ENCODE peak calls at places on chromosomes 2 and 18, in eight cellular contexts. One of them, this sample, is unnamed.

GRCh38 chr2:98487806-98488189 is 43.1 kb downstream of the INPP4A start:
- DNase-seq in A549: peak
- DNase-seq in AG04449: no peak
- DNase-seq in ovary: no peak
- DNase-seq in heart right ventricle: no peak
- DNase-seq in H9: peak
- DNase-seq in epithelial cell of esophagus: peak
- DNase-seq in body of pancreas: peak
- DNase-seq in this sample: no peak

GRCh38 chr2:241540766-241541561 is 17.6 kb upstream of the BOK start:
- DNase-seq in A549: peak
- DNase-seq in AG04449: no peak
- DNase-seq in ovary: peak
- DNase-seq in heart right ventricle: no peak
- DNase-seq in H9: peak
- DNase-seq in epithelial cell of esophagus: peak
- DNase-seq in body of pancreas: peak
- DNase-seq in this sample: no peak

GRCh38 chr2:105598404-105598803 is 146.3 kb upstream of the NCK2 start:
- DNase-seq in A549: no peak
- DNase-seq in AG04449: no peak
- DNase-seq in ovary: no peak
- DNase-seq in heart right ventricle: no peak
- DNase-seq in H9: no peak
- DNase-seq in epithelial cell of esophagus: no peak
- DNase-seq in body of pancreas: no peak
- DNase-seq in this sample: no peak

GRCh38 chr2:105296017-105296611 is 33.4 kb downstream of the TGFBRAP1 start:
- DNase-seq in A549: no peak
- DNase-seq in AG04449: no peak
- DNase-seq in ovary: no peak
- DNase-seq in heart right ventricle: no peak
- DNase-seq in H9: no peak
- DNase-seq in epithelial cell of esophagus: no peak
- DNase-seq in body of pancreas: peak
- DNase-seq in this sample: no peak

GRCh38 chr18:36692331-36692730 is 136.5 kb downstream of the TPGS2 start:
- DNase-seq in A549: no peak
- DNase-seq in AG04449: peak
- DNase-seq in ovary: no peak
- DNase-seq in heart right ventricle: no peak
- DNase-seq in H9: no peak
- DNase-seq in epithelial cell of esophagus: no peak
- DNase-seq in body of pancreas: no peak
- DNase-seq in this sample: no peak

GRCh38 chr2:44392338-44392943 is 30.7 kb downstream of the CAMKMT start:
- DNase-seq in A549: peak
- DNase-seq in AG04449: no peak
- DNase-seq in ovary: no peak
- DNase-seq in heart right ventricle: peak
- DNase-seq in H9: no peak
- DNase-seq in epithelial cell of esophagus: peak
- DNase-seq in body of pancreas: peak
- DNase-seq in this sample: peak

GRCh38 chr2:198913394-198914152 is 544.2 kb downstream of the SATB2 start:
- DNase-seq in A549: no peak
- DNase-seq in AG04449: peak
- DNase-seq in ovary: no peak
- DNase-seq in heart right ventricle: no peak
- DNase-seq in H9: no peak
- DNase-seq in epithelial cell of esophagus: peak
- DNase-seq in body of pancreas: no peak
- DNase-seq in this sample: no peak

GRCh38 chr2:130370490-130370889 is 14.6 kb downstream of the PTPN18 start:
- DNase-seq in A549: no peak
- DNase-seq in AG04449: no peak
- DNase-seq in ovary: no peak
- DNase-seq in heart right ventricle: no peak
- DNase-seq in H9: no peak
- DNase-seq in epithelial cell of esophagus: no peak
- DNase-seq in body of pancreas: no peak
- DNase-seq in this sample: no peak

GRCh38 chr2:2575870-2576386 is 244.9 kb upstream of the MYT1L start:
- DNase-seq in A549: no peak
- DNase-seq in AG04449: no peak
- DNase-seq in ovary: no peak
- DNase-seq in heart right ventricle: no peak
- DNase-seq in H9: no peak
- DNase-seq in epithelial cell of esophagus: no peak
- DNase-seq in body of pancreas: no peak
- DNase-seq in this sample: peak

GRCh38 chr2:235433860-235434259 is 60.0 kb upstream of the AGAP1 start:
- DNase-seq in A549: no peak
- DNase-seq in AG04449: no peak
- DNase-seq in ovary: peak
- DNase-seq in heart right ventricle: peak
- DNase-seq in H9: no peak
- DNase-seq in epithelial cell of esophagus: no peak
- DNase-seq in body of pancreas: peak
- DNase-seq in this sample: no peak

GRCh38 chr2:222989431-222989830 is 62.6 kb upstream of the KCNE4 start:
- DNase-seq in A549: no peak
- DNase-seq in AG04449: no peak
- DNase-seq in ovary: no peak
- DNase-seq in heart right ventricle: no peak
- DNase-seq in H9: no peak
- DNase-seq in epithelial cell of esophagus: no peak
- DNase-seq in body of pancreas: no peak
- DNase-seq in this sample: peak

GRCh38 chr2:238789317-238789806 is 58.5 kb upstream of the TWIST2 start:
- DNase-seq in A549: no peak
- DNase-seq in AG04449: no peak
- DNase-seq in ovary: no peak
- DNase-seq in heart right ventricle: no peak
- DNase-seq in H9: no peak
- DNase-seq in epithelial cell of esophagus: no peak
- DNase-seq in body of pancreas: no peak
- DNase-seq in this sample: no peak

GRCh38 chr2:2849464-2850217 is 518.6 kb upstream of the MYT1L start:
- DNase-seq in A549: no peak
- DNase-seq in AG04449: no peak
- DNase-seq in ovary: no peak
- DNase-seq in heart right ventricle: no peak
- DNase-seq in H9: no peak
- DNase-seq in epithelial cell of esophagus: no peak
- DNase-seq in body of pancreas: no peak
- DNase-seq in this sample: no peak

GRCh38 chr2:182591774-182592173 is 124.3 kb upstream of the DNAJC10 start:
- DNase-seq in A549: no peak
- DNase-seq in AG04449: no peak
- DNase-seq in ovary: no peak
- DNase-seq in heart right ventricle: no peak
- DNase-seq in H9: no peak
- DNase-seq in epithelial cell of esophagus: no peak
- DNase-seq in body of pancreas: no peak
- DNase-seq in this sample: no peak

GRCh38 chr2:111209045-111209514 is 88.4 kb downstream of the BCL2L11 start:
- DNase-seq in A549: no peak
- DNase-seq in AG04449: peak
- DNase-seq in ovary: no peak
- DNase-seq in heart right ventricle: no peak
- DNase-seq in H9: no peak
- DNase-seq in epithelial cell of esophagus: peak
- DNase-seq in body of pancreas: no peak
- DNase-seq in this sample: no peak

GRCh38 chr2:8602809-8603208 is 79.0 kb upstream of the ID2 start:
- DNase-seq in A549: no peak
- DNase-seq in AG04449: no peak
- DNase-seq in ovary: no peak
- DNase-seq in heart right ventricle: no peak
- DNase-seq in H9: no peak
- DNase-seq in epithelial cell of esophagus: peak
- DNase-seq in body of pancreas: no peak
- DNase-seq in this sample: no peak

GRCh38 chr2:221563601-221564000 is 8.5 kb downstream of the EPHA4 start:
- DNase-seq in A549: no peak
- DNase-seq in AG04449: no peak
- DNase-seq in ovary: no peak
- DNase-seq in heart right ventricle: no peak
- DNase-seq in H9: no peak
- DNase-seq in epithelial cell of esophagus: no peak
- DNase-seq in body of pancreas: no peak
- DNase-seq in this sample: no peak

GRCh38 chr18:23141022-23141999 is 6.0 kb downstream of the CABLES1 start:
- DNase-seq in A549: no peak
- DNase-seq in AG04449: no peak
- DNase-seq in ovary: peak
- DNase-seq in heart right ventricle: no peak
- DNase-seq in H9: no peak
- DNase-seq in epithelial cell of esophagus: no peak
- DNase-seq in body of pancreas: peak
- DNase-seq in this sample: no peak

GRCh38 chr18:25561923-25562322 is 210.0 kb upstream of the ZNF521 start:
- DNase-seq in A549: peak
- DNase-seq in AG04449: no peak
- DNase-seq in ovary: no peak
- DNase-seq in heart right ventricle: no peak
- DNase-seq in H9: no peak
- DNase-seq in epithelial cell of esophagus: no peak
- DNase-seq in body of pancreas: no peak
- DNase-seq in this sample: no peak

GRCh38 chr18:72261562-72261961 is 282.6 kb downstream of the CBLN2 start:
- DNase-seq in A549: no peak
- DNase-seq in AG04449: no peak
- DNase-seq in ovary: no peak
- DNase-seq in heart right ventricle: no peak
- DNase-seq in H9: no peak
- DNase-seq in epithelial cell of esophagus: no peak
- DNase-seq in body of pancreas: no peak
- DNase-seq in this sample: no peak

GRCh38 chr2:3319134-3319533 is 58.5 kb downstream of the EIPR1 start:
- DNase-seq in A549: no peak
- DNase-seq in AG04449: no peak
- DNase-seq in ovary: no peak
- DNase-seq in heart right ventricle: no peak
- DNase-seq in H9: no peak
- DNase-seq in epithelial cell of esophagus: no peak
- DNase-seq in body of pancreas: no peak
- DNase-seq in this sample: no peak

GRCh38 chr2:25309402-25309801 is 32.3 kb downstream of the DNMT3A start:
- DNase-seq in A549: peak
- DNase-seq in AG04449: no peak
- DNase-seq in ovary: no peak
- DNase-seq in heart right ventricle: peak
- DNase-seq in H9: peak
- DNase-seq in epithelial cell of esophagus: peak
- DNase-seq in body of pancreas: peak
- DNase-seq in this sample: no peak
- TF ChIP-seq CTCF in A549: peak
- TF ChIP-seq CTCF in AG04449: peak
- TF ChIP-seq CTCF in ovary: no peak
- TF ChIP-seq CTCF in heart right ventricle: peak
- TF ChIP-seq CTCF in H9: peak
- TF ChIP-seq CTCF in epithelial cell of esophagus: peak
- TF ChIP-seq CTCF in body of pancreas: peak
- TF ChIP-seq CTCF in this sample: peak

GRCh38 chr2:134457765-134458202 is 203.9 kb downstream of the MGAT5 start:
- DNase-seq in A549: no peak
- DNase-seq in AG04449: no peak
- DNase-seq in ovary: no peak
- DNase-seq in heart right ventricle: no peak
- DNase-seq in H9: no peak
- DNase-seq in epithelial cell of esophagus: no peak
- DNase-seq in body of pancreas: no peak
- DNase-seq in this sample: no peak
- TF ChIP-seq CTCF in A549: no peak
- TF ChIP-seq CTCF in AG04449: no peak
- TF ChIP-seq CTCF in ovary: no peak
- TF ChIP-seq CTCF in heart right ventricle: no peak
- TF ChIP-seq CTCF in H9: no peak
- TF ChIP-seq CTCF in epithelial cell of esophagus: no peak
- TF ChIP-seq CTCF in body of pancreas: no peak
- TF ChIP-seq CTCF in this sample: no peak

DNA sequence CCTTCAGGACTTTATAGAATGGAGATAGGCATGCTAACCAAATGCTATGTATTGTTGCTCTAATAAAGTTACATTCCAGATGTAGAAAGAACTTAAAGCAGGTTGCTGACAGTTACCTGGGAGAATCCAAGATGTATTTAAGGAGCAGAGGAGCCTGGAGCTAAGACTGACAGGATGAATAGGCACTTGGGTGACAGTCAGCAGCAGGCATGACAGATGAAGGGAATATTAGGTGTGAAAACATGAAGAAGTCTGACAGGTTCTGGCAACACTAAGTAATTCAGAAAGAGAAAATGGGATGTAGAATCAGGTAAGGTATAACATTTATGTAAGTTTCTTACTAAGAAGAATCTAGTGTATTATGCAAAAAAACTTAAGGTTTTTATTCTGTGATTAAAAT is 232.0 kb downstream of the DSC3 start:
- DNase-seq in A549: no peak
- DNase-seq in AG04449: no peak
- DNase-seq in ovary: no peak
- DNase-seq in heart right ventricle: no peak
- DNase-seq in H9: no peak
- DNase-seq in epithelial cell of esophagus: no peak
- DNase-seq in body of pancreas: no peak
- DNase-seq in this sample: no peak
- TF ChIP-seq CTCF in A549: no peak
- TF ChIP-seq CTCF in AG04449: no peak
- TF ChIP-seq CTCF in ovary: no peak
- TF ChIP-seq CTCF in heart right ventricle: no peak
- TF ChIP-seq CTCF in H9: no peak
- TF ChIP-seq CTCF in epithelial cell of esophagus: no peak
- TF ChIP-seq CTCF in body of pancreas: no peak
- TF ChIP-seq CTCF in this sample: no peak

DNA sequence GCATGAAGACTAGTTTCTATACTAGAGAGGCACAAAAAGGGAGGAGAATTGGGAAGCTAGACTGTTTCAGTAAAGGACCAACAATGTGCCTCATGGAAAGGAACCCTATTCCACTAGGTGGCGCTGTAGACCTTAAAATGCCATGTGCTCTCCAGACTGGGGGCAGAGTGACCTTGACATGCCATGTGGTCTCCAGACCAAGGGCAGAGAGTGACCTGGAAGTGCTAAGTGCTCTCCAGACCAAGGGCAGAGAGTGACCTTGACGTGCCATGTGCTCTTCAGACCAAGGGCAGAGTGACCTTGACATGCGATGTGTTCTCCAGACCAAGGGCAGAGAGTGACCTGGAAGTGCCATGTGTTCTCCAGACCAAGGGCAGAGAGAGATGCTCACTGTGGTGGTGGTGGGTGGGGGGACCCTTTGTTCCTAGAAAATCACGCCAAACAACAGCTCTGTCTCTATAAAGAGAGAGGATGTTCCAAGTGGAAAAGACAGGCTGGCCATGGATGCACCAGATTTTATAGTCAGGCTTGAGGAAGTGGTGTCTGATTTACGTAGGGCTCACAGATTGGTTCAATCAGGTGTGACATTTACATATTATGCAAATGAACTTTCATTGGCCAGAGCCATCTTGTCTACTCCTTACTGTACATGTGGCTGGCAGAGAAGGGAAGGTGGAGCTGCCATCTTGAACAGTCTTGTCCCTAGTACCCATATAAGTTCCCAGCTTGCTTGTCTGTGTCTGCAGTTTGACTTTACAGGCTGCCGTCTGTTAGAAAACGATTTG is 344.0 kb upstream of the DDX18 start:
- DNase-seq in A549: no peak
- DNase-seq in AG04449: no peak
- DNase-seq in ovary: no peak
- DNase-seq in heart right ventricle: peak
- DNase-seq in H9: peak
- DNase-seq in epithelial cell of esophagus: peak
- DNase-seq in body of pancreas: peak
- DNase-seq in this sample: no peak
- TF ChIP-seq CTCF in A549: peak
- TF ChIP-seq CTCF in AG04449: no peak
- TF ChIP-seq CTCF in ovary: no peak
- TF ChIP-seq CTCF in heart right ventricle: peak
- TF ChIP-seq CTCF in H9: peak
- TF ChIP-seq CTCF in epithelial cell of esophagus: peak
- TF ChIP-seq CTCF in body of pancreas: peak
- TF ChIP-seq CTCF in this sample: peak